ENCODE peak calls at places on chromosomes 3 and 15, in four cellular contexts. E is K562, U is GM12878, M is SK-N-SH. W is an unnamed sample.

GRCh38 chr3:41434781-41435180 is 235.5 kb downstream of the CTNNB1 start:
- DNase-seq in E (no peak), U (no peak), M (no peak), W (no peak)

GRCh38 chr3:4976109-4976508 is 3.1 kb upstream of the BHLHE40 start:
- DNase-seq in E (peak), U (no peak), M (peak), W (peak)

GRCh38 chr3:148998715-148999413 is 7.5 kb downstream of the GYG1 start:
- DNase-seq in E (no peak), U (no peak), M (no peak), W (no peak)

GRCh38 chr3:187360087-187360486 is 8.1 kb upstream of the RTP4 start:
- DNase-seq in E (no peak), U (no peak), M (no peak), W (no peak)

GRCh38 chr15:76339302-76340197 is 3.0 kb downstream of the ISL2 start:
- DNase-seq in E (no peak), U (no peak), M (peak), W (peak)

GRCh38 chr15:68400066-68400456 is 31.9 kb downstream of the ITGA11 start:
- DNase-seq in E (no peak), U (no peak), M (no peak), W (no peak)

GRCh38 chr3:16906679-16907078 is 21.9 kb downstream of the PLCL2 start:
- DNase-seq in E (no peak), U (no peak), M (no peak), W (no peak)

GRCh38 chr15:80121546-80121945 is 31.3 kb upstream of the FAH start:
- DNase-seq in E (no peak), U (no peak), M (peak), W (no peak)

GRCh38 chr3:17831366-17831765 is 88.9 kb upstream of the TBC1D5 start:
- DNase-seq in E (no peak), U (no peak), M (no peak), W (no peak)

GRCh38 chr3:153614563-153614962 is 452.5 kb downstream of the RAP2B start:
- DNase-seq in E (no peak), U (no peak), M (no peak), W (no peak)

GRCh38 chr15:43465105-43465504 is 27.9 kb downstream of the TP53BP1 start:
- DNase-seq in E (no peak), U (no peak), M (no peak), W (no peak)

GRCh38 chr15:35774653-35775052 is 228.7 kb upstream of the DPH6 start:
- DNase-seq in E (no peak), U (no peak), M (no peak), W (no peak)

GRCh38 chr15:27327467-27328045 is 356.6 kb downstream of the GABRG3 start:
- DNase-seq in E (no peak), U (no peak), M (no peak), W (no peak)

GRCh38 chr3:38039101-38039898 is at the start of gene DLEC1:
- DNase-seq in E (peak), U (no peak), M (no peak), W (peak)

GRCh38 chr3:170511371-170511770 is 74.5 kb downstream of the SLC7A14 start:
- DNase-seq in E (no peak), U (no peak), M (no peak), W (no peak)

GRCh38 chr3:73621388-73621787 is 3.4 kb downstream of the PDZRN3 start:
- DNase-seq in E (no peak), U (no peak), M (no peak), W (no peak)

GRCh38 chr15:38623744-38624143 is 59.1 kb upstream of the RASGRP1 start:
- DNase-seq in E (no peak), U (no peak), M (no peak), W (no peak)

GRCh38 chr3:4119119-4119518 is 184.1 kb upstream of the SETMAR start:
- DNase-seq in E (no peak), U (no peak), M (peak), W (no peak)

GRCh38 chr15:50837256-50837770 is 71.2 kb upstream of the AP4E1 start:
- DNase-seq in E (no peak), U (no peak), M (no peak), W (no peak)

GRCh38 chr15:52144656-52145055 is 32.1 kb upstream of the BCL2L10 start:
- DNase-seq in E (no peak), U (no peak), M (no peak), W (no peak)

GRCh38 chr3:54954019-54954418 is 26.2 kb upstream of the LRTM1 start:
- DNase-seq in E (no peak), U (no peak), M (peak), W (no peak)

GRCh38 chr3:99842826-99843589 is 25.3 kb downstream of the CMSS1 start:
- DNase-seq in E (no peak), U (no peak), M (peak), W (no peak)

GRCh38 chr15:36571301-36571700 is 8.1 kb upstream of the CDIN1 start:
- DNase-seq in E (no peak), U (no peak), M (no peak), W (no peak)

GRCh38 chr3:31680072-31680870 is 147.5 kb downstream of the STT3B start:
- DNase-seq in E (no peak), U (no peak), M (no peak), W (peak)

GRCh38 chr15:52021128-52021671 is 2.2 kb downstream of the MAPK6 start:
- DNase-seq in E (peak), U (no peak), M (peak), W (no peak)

GRCh38 chr15:55290361-55291057 is 896 bp upstream of the RAB27A start:
- DNase-seq in E (peak), U (no peak), M (peak), W (peak)

GRCh38 chr3:123331006-123331405 is 117.9 kb downstream of the ADCY5 start:
- DNase-seq in E (no peak), U (no peak), M (no peak), W (no peak)

GRCh38 chr3:177459397-177459796 is 262.1 kb upstream of the TBL1XR1 start:
- DNase-seq in E (no peak), U (no peak), M (no peak), W (no peak)

GRCh38 chr3:86519819-86520218 is 471.1 kb downstream of the VGLL3 start:
- DNase-seq in E (no peak), U (no peak), M (no peak), W (no peak)

GRCh38 chr3:139106013-139106932 is 61.6 kb upstream of the PRR23C start:
- DNase-seq in E (no peak), U (no peak), M (no peak), W (no peak)

GRCh38 chr15:39429898-39430357 is 151.0 kb upstream of the THBS1 start:
- DNase-seq in E (no peak), U (no peak), M (no peak), W (no peak)

GRCh38 chr3:135760581-135760980 is 204.9 kb upstream of the PPP2R3A start:
- DNase-seq in E (no peak), U (no peak), M (no peak), W (no peak)

GRCh38 chr3:56197259-56197965 is 270.9 kb downstream of the ERC2 start:
- DNase-seq in E (no peak), U (no peak), M (no peak), W (no peak)

GRCh38 chr3:64459711-64460110 is 228.1 kb downstream of the ADAMTS9 start:
- DNase-seq in E (no peak), U (no peak), M (no peak), W (no peak)

GRCh38 chr3:46401579-46401978 is 5.3 kb downstream of the CCR5AS start:
- DNase-seq in E (no peak), U (no peak), M (no peak), W (no peak)

GRCh38 chr3:127805026-127805753 is 17.1 kb downstream of the MGLL start:
- DNase-seq in E (no peak), U (no peak), M (no peak), W (no peak)
- TF ChIP-seq NRF1 in E (no peak), U (no peak), M (no peak), W (no peak)

DNA sequence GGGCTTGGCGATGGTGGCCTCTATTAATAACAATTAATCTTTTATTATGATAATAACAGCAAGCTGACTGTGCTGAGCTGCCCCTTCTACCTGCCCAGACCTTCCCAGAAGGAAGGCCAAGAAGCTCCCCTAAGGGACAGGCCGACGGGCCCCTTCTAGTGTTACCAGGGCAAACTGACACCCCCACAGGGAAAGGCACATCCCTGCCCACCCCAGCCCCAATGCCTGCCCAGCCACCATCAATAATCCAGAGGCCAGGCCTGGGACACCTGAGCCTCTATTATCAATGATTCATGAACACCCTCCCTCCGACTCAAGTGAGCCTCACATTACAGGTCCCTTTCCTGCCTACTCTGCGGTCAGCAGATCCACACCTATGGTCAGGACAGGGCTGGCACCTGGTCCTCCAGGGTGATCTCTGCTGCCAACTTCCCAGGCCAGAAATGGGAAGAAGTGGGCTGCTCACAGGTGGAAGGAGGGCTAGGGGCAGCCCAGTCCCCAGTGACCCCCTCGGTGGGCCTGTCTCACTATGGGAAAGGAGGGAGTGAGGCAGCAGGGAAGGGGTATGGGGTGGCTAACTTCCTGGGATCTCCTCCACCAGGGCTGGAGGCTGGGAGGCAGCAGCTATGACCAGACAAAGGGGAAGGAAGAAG is 1.8 kb downstream of the TWF2 start:
- DNase-seq in E (no peak), U (no peak), M (no peak), W (no peak)
- TF ChIP-seq NRF1 in E (no peak), U (no peak), M (no peak), W (no peak)

GRCh38 chr15:22845289-22845900 is 6.9 kb downstream of the NIPA2 start:
- DNase-seq in E (no peak), U (no peak), M (no peak), W (no peak)
- TF ChIP-seq NRF1 in E (no peak), U (no peak), M (no peak), W (no peak)

GRCh38 chr3:19947549-19948071 is 713 bp downstream of the RAB5A start:
- DNase-seq in E (peak), U (no peak), M (peak), W (peak)

GRCh38 chr3:19946832-19947548 is at the start of gene RAB5A:
- DNase-seq in E (peak), U (peak), M (peak), W (peak)

GRCh38 chr3:19946291-19946831 is 536 bp upstream of the RAB5A start:
- DNase-seq in E (no peak), U (no peak), M (no peak), W (no peak)

GRCh38 chr3:19948192-19948591 is 1.3 kb downstream of the RAB5A start:
- DNase-seq in E (no peak), U (no peak), M (no peak), W (no peak)

DNA sequence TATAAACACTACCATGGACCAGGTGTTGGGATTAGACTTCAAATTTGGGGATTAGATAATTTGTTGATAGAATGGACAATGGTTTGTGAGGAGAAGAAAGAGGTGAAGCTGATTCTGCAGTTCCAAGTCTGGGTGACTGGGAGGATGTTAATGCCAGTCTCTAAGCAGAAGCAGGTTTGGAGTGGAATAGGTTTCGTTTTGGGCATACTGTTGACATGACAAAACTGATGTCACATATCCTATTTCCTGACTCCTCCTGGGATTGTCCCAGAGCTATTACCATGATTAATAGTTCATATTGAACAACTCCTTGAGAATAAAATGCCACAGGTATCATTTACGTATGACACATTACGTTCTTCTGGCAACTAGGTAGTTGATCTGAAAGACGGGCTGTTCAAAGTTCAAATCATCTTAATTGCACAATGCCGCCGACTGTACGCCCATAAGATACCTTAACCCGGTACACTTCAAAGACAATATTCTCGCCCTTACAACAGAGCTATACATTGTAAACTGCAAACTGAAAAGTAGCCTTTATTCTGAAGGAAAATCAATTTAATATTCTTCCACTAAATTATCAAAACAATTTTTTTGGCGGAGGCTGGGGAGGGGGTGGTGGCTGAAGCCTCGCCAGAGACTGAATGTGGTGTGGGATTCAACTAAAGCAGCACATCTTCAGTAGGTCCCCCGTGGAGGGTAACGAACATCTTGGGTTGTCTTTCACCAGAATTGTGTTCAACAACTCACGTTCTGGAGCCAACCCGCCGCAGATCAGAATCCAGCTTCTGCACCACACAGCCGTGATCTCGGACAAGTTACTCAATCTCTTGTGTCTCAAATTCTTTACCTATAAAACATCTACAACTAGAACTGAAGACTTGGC is 1.2 kb upstream of the RAB5A start:
- DNase-seq in E (no peak), U (no peak), M (no peak), W (no peak)
- TF ChIP-seq NRF1 in E (no peak), U (no peak), M (no peak), W (no peak)

GRCh38 chr3:150237490-150237889 is 170.6 kb upstream of the TSC22D2 start:
- DNase-seq in E (no peak), U (no peak), M (no peak), W (no peak)
- TF ChIP-seq NRF1 in E (no peak), U (no peak), M (no peak), W (no peak)

DNA sequence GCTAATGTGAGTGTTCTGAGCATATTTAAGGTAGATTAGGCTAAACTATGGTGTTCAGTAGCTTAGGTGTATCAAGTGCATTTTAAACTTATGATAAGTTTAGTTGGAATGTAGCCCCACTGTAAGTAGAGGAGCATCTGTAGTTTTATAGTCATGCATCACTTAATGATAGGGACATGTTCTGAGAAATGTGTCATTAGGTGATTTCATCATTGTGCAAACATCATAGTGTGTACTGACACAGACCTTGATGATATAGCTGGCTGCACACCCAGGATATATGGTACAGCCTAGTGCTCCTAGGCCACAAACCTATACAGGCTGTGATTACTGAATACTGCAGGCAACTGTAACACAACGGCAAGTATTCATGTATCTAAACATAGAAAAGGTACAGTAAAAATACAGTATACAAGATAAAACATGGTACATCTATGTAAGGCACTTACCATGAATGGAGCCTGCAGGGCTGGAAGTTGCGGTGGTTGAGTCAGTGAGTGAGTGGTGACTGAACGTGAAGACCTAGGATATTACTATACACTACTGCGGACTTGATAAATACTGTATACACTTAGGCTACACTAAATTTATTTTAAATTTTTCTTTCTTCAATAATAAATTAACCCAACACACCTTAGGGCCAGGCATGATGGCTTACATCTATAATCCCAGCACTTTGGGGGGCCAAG is 17.9 kb downstream of the DNAH1 start:
- DNase-seq in E (no peak), U (no peak), M (no peak), W (no peak)
- TF ChIP-seq NRF1 in E (no peak), U (no peak), M (no peak), W (no peak)

DNA sequence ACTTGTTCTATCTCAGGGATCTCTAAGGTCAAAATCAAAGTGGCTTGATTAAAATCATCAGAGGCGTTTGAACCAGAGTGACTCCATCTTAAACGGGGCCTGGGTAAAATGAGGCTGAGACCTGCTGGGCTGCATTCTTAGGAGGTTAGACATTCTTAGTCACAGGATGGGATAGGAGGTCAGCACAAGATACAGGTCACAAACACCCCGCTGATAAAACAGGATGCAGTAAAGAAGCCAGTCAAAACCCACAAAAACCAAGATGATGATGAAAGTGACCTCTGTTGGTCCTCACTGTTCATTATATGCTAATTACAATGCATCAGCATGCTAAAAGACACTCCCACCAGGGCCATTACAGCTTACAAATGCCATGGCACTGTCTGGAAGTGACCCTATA is 143.4 kb upstream of the SLCO3A1 start:
- DNase-seq in E (no peak), U (no peak), M (no peak), W (no peak)
- TF ChIP-seq NRF1 in E (no peak), U (no peak), M (no peak), W (no peak)

DNA sequence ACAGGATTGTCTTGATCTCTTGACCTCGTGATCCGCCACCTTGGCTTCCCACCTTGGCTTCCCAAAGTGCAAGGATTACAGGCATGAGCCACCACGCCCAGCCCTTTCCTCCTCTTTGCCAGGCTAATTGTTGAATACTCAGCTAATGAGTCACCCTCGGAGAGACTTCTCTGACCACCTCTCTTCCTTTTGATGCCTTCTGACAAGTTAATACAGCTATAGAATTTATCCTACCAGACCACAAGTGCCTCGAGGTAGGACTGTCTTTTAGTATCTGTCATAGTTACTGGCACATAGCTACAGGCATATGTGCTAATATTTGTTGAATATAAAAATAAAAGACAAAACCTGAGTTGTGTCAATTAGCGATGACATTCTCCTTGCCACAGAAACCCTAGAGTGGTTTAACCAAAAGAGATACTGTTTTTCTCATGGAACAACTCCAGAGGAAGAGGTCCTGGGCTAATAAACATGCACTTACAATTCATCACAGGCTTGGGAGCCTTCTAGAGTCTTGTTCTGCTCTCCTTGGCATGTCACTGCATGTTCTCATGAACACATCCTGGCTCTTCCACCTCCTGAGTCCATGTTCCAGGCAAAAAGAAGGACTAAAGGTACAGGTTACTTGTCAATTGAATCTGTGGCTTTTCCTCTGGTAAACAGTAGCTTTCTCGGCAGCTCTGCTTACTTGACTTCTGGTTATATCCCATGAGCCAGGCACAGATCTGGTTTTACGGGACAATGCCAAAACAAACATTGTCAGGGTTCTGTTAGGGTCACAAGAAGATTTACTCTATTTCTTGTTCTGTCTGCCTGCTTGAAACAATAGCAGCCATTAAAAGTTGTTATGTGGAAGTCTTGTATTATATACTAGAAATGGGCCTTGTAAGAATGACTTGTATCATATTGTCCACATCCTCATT is 332.3 kb downstream of the THSD4 start:
- DNase-seq in E (no peak), U (no peak), M (no peak), W (no peak)
- TF ChIP-seq NRF1 in E (no peak), U (no peak), M (no peak), W (no peak)

GRCh38 chr3:129758921-129759320 is 134.6 kb downstream of the TMCC1 start:
- DNase-seq in E (no peak), U (no peak), M (no peak), W (no peak)
- TF ChIP-seq NRF1 in E (no peak), U (no peak), M (no peak), W (no peak)

W was measured in H1.